ENCODE peak calls at places on chromosome 1, in ten cellular contexts. J, N, Z, I, B, P, X, Y, G and F are unnamed samples.

GRCh38 chr1:25692560-25692959 is 76.0 kb downstream of the MAN1C1 start:
- DNase-seq in J (no peak), N (peak), Z (no peak), I (peak), B (no peak), P (no peak), X (no peak), Y (peak), G (no peak), F (no peak)

GRCh38 chr1:31038360-31038759 is 27.2 kb downstream of the PUM1 start:
- DNase-seq in J (no peak), N (no peak), Z (no peak), I (no peak), B (no peak), P (peak), X (peak), Y (no peak), G (no peak), F (no peak)

GRCh38 chr1:106889504-106890027 is 166.9 kb upstream of the PRMT6 start:
- DNase-seq in J (no peak), N (no peak), Z (no peak), I (no peak), B (no peak), P (no peak), X (no peak), Y (no peak), G (no peak), F (no peak)

GRCh38 chr1:165350861-165351260 is 5.7 kb downstream of the LMX1A start:
- DNase-seq in J (no peak), N (no peak), Z (no peak), I (no peak), B (no peak), P (no peak), X (no peak), Y (no peak), G (no peak), F (no peak)

GRCh38 chr1:112634367-112634766 is 14.7 kb downstream of the CAPZA1 start:
- DNase-seq in J (no peak), N (no peak), Z (no peak), I (no peak), B (no peak), P (no peak), X (no peak), Y (no peak), G (no peak), F (no peak)

GRCh38 chr1:200112308-200112707 is 84.8 kb downstream of the NR5A2 start:
- DNase-seq in J (no peak), N (no peak), Z (no peak), I (no peak), B (no peak), P (no peak), X (no peak), Y (no peak), G (no peak), F (no peak)

GRCh38 chr1:4058706-4059105 is 158.6 kb upstream of the C1orf174 start:
- DNase-seq in J (no peak), N (no peak), Z (no peak), I (no peak), B (no peak), P (no peak), X (no peak), Y (no peak), G (no peak), F (no peak)

GRCh38 chr1:77803371-77803770 is 23.9 kb downstream of the MIGA1 start:
- DNase-seq in J (no peak), N (no peak), Z (no peak), I (no peak), B (no peak), P (no peak), X (no peak), Y (no peak), G (no peak), F (no peak)

GRCh38 chr1:210291786-210292275 is 36.9 kb upstream of the HHAT start:
- DNase-seq in J (no peak), N (no peak), Z (peak), I (no peak), B (peak), P (peak), X (no peak), Y (no peak), G (no peak), F (no peak)

DNA sequence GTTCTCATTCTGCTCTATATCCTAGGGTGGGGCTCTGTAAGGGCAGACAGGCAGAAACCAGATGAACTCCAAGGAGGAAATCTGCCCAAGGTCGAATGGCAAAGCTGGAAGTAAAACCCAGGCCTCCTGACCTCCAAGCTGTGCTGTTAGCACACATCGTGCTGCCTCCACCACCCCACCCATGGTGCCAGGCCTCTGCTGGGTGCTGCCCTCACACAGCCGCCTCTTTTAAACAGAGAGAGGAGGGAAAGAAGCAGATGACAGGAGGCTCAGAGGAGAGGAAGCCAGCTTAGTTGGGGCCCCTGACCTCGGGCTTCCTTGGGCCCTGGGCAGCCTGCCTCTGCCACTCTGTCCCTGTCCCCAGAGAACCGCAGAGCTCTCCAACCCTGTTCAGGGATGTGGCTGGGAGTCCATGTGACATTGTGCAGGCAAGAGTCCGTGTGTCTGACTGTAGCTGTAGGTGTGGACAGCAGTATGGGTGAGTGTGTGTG is 1.1 kb downstream of the SYNC start:
- DNase-seq in J (no peak), N (peak), Z (no peak), I (no peak), B (no peak), P (no peak), X (no peak), Y (no peak), G (peak), F (no peak)
- H3K4me3 ChIP-seq in J (peak), N (no peak), Z (peak), I (no peak), B (no peak), P (peak), X (peak), Y (peak), G (no peak), F (no peak)

DNA sequence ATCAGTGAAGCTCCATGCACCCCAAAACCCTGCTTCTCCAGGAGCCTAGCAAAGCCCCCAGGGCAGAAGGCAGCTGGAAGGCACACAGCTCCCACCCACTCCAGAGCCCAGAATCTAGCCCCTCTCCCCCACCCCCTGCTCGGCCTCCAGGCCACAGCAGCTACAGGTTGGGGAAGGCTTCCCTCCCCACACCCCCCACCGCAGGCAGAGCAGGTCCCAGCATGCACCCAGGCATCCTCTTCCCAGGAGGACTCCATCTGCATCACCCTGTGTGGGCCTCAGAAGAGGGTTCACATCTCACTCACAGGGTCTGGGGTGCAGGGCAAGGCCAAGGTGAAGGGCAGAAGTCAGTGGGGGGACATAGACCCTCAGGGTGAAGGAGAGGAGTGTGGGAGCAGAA is 719 bp downstream of the S100A14 start:
- DNase-seq in J (no peak), N (no peak), Z (no peak), I (no peak), B (no peak), P (no peak), X (peak), Y (no peak), G (no peak), F (no peak)
- H3K4me3 ChIP-seq in J (peak), N (no peak), Z (no peak), I (no peak), B (no peak), P (no peak), X (peak), Y (no peak), G (no peak), F (no peak)

DNA sequence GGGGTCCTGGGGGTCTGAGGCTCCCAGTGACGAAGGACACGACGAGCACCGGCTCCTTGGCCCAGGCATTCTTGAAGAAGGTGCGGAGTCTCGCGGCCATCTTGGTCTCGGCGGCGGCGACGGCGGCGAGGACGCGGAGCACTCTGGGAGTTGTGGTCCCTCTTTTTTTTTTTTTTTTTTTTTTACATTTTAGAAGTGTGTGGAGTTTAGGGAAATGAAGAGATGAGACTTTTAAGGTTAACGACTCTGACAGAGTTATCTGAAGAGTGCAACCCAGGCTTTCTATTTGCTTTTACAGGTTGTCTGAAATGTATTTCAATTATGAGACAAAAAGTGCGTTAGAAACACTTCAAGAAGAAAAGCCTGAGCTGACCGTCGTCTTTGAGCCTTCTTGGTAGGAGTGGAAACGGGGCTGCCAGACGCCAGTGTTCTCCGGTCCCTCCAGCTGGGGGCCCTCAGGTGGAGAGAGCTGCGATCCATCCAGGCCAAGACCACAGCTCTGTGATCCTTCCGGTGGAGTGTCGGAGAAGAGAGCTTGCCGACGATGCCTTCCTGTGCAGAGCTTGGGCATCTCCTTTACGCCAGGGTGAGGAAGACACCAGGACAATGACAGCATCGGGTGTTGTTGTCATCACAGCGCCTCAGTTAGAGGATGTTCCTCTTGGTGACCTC is 9.7 kb downstream of the OR2B11 start:
- DNase-seq in J (peak), N (peak), Z (peak), I (peak), B (peak), P (no peak), X (peak), Y (peak), G (peak), F (peak)
- H3K4me3 ChIP-seq in J (peak), N (peak), Z (peak), I (no peak), B (no peak), P (peak), X (peak), Y (peak), G (peak), F (peak)

GRCh38 chr1:186102559-186103148 is 272.4 kb downstream of the TPR start:
- DNase-seq in J (no peak), N (peak), Z (peak), I (no peak), B (no peak), P (no peak), X (peak), Y (no peak), G (no peak), F (no peak)
- H3K4me3 ChIP-seq in J (no peak), N (no peak), Z (no peak), I (no peak), B (no peak), P (no peak), X (no peak), Y (no peak), G (no peak), F (no peak)

GRCh38 chr1:35324486-35324885 is 56.0 kb downstream of the ZMYM4 start:
- DNase-seq in J (no peak), N (no peak), Z (no peak), I (no peak), B (no peak), P (no peak), X (peak), Y (no peak), G (no peak), F (no peak)
- H3K4me3 ChIP-seq in J (no peak), N (no peak), Z (no peak), I (no peak), B (no peak), P (no peak), X (no peak), Y (no peak), G (no peak), F (no peak)

GRCh38 chr1:44777547-44777946 is 2.2 kb downstream of the RPS8 start:
- DNase-seq in J (no peak), N (peak), Z (no peak), I (no peak), B (no peak), P (no peak), X (no peak), Y (no peak), G (no peak), F (no peak)
- H3K4me3 ChIP-seq in J (peak), N (no peak), Z (peak), I (no peak), B (no peak), P (peak), X (no peak), Y (peak), G (no peak), F (no peak)

GRCh38 chr1:119859647-119860046 is 36.7 kb downstream of the ADAM30 start:
- DNase-seq in J (no peak), N (no peak), Z (peak), I (peak), B (no peak), P (peak), X (peak), Y (no peak), G (no peak), F (no peak)
- H3K4me3 ChIP-seq in J (no peak), N (no peak), Z (no peak), I (no peak), B (no peak), P (no peak), X (no peak), Y (no peak), G (no peak), F (no peak)